ENCODE peak calls at places on chromosomes 13 and 19, in four cellular contexts. One of them, this sample, is unnamed.

GRCh38 chr19:632228-633067 is 889 bp downstream of the POLRMT start:
- DNase-seq in heart right ventricle: no peak
- DNase-seq in colonic mucosa: peak; percentile 77
- DNase-seq in NCI-H2171: peak; percentile 17
- DNase-seq in this sample: peak; percentile 73

GRCh38 chr19:45769821-45770191 is 754 bp upstream of the SIX5 start:
- DNase-seq in NCI-H2171: no peak
- DNase-seq in heart right ventricle: peak; percentile 56
- DNase-seq in colonic mucosa: peak; percentile 68
- DNase-seq in this sample: peak; percentile 68

GRCh38 chr19:48968179-48968661 is 3.1 kb downstream of the FTL start:
- DNase-seq in colonic mucosa: no peak
- DNase-seq in NCI-H2171: no peak
- DNase-seq in heart right ventricle: no peak
- DNase-seq in this sample: no peak

GRCh38 chr13:79901336-79901735 is 420.4 kb downstream of the NDFIP2 start:
- DNase-seq in NCI-H2171: no peak
- DNase-seq in heart right ventricle: no peak
- DNase-seq in colonic mucosa: no peak
- DNase-seq in this sample: no peak

GRCh38 chr13:45370922-45371406 is 30.0 kb upstream of the TPT1 start:
- DNase-seq in colonic mucosa: peak; percentile 62
- DNase-seq in heart right ventricle: peak; percentile 77
- DNase-seq in NCI-H2171: no peak
- DNase-seq in this sample: peak; percentile 72

GRCh38 chr13:97629601-97630272 is 195.8 kb downstream of the RAP2A start:
- DNase-seq in heart right ventricle: no peak
- DNase-seq in colonic mucosa: no peak
- DNase-seq in NCI-H2171: peak; percentile 67
- DNase-seq in this sample: no peak

GRCh38 chr19:41350735-41351338 is 2.9 kb downstream of the TGFB1 start:
- DNase-seq in NCI-H2171: no peak
- DNase-seq in heart right ventricle: no peak
- DNase-seq in colonic mucosa: no peak
- DNase-seq in this sample: no peak

GRCh38 chr13:33582121-33582520 is 235.8 kb upstream of the RFC3 start:
- DNase-seq in NCI-H2171: no peak
- DNase-seq in heart right ventricle: no peak
- DNase-seq in colonic mucosa: no peak
- DNase-seq in this sample: no peak

GRCh38 chr13:97567510-97568243 is 133.7 kb downstream of the RAP2A start:
- DNase-seq in NCI-H2171: no peak
- DNase-seq in heart right ventricle: no peak
- DNase-seq in colonic mucosa: peak; percentile 79
- DNase-seq in this sample: peak; percentile 76

GRCh38 chr19:56720281-56720680 is 48.7 kb upstream of the ZNF835 start:
- DNase-seq in NCI-H2171: no peak
- DNase-seq in colonic mucosa: no peak
- DNase-seq in heart right ventricle: peak; percentile 13
- DNase-seq in this sample: no peak

GRCh38 chr13:112814905-112815585 is 125.2 kb downstream of the ATP11A start:
- DNase-seq in colonic mucosa: no peak
- DNase-seq in NCI-H2171: no peak
- DNase-seq in heart right ventricle: peak; percentile 58
- DNase-seq in this sample: peak; percentile 62

GRCh38 chr19:13830761-13831481 is 35.7 kb downstream of the ZSWIM4 start:
- DNase-seq in NCI-H2171: no peak
- DNase-seq in colonic mucosa: no peak
- DNase-seq in heart right ventricle: no peak
- DNase-seq in this sample: no peak

GRCh38 chr13:64758520-64758919 is 2471.6 kb downstream of the PCDH9 start:
- DNase-seq in heart right ventricle: no peak
- DNase-seq in colonic mucosa: no peak
- DNase-seq in NCI-H2171: no peak
- DNase-seq in this sample: no peak

GRCh38 chr13:80430561-80430960 is 89.6 kb upstream of the SPRY2 start:
- DNase-seq in colonic mucosa: no peak
- DNase-seq in NCI-H2171: no peak
- DNase-seq in heart right ventricle: no peak
- DNase-seq in this sample: no peak

GRCh38 chr19:17790059-17790780 is 4.7 kb upstream of the B3GNT3 start:
- DNase-seq in NCI-H2171: no peak
- DNase-seq in heart right ventricle: no peak
- DNase-seq in colonic mucosa: peak; percentile 85
- DNase-seq in this sample: no peak

GRCh38 chr19:16435238-16435911 is 36.4 kb downstream of the EPS15L1 start:
- DNase-seq in colonic mucosa: peak; percentile 37
- DNase-seq in NCI-H2171: no peak
- DNase-seq in heart right ventricle: no peak
- DNase-seq in this sample: no peak

GRCh38 chr19:48842744-48843162 is 6.5 kb upstream of the HSD17B14 start:
- DNase-seq in NCI-H2171: peak; percentile 19
- DNase-seq in colonic mucosa: peak; percentile 55
- DNase-seq in heart right ventricle: no peak
- DNase-seq in this sample: no peak

GRCh38 chr13:114007566-114007965 is 33.7 kb upstream of the C13orf46 start:
- DNase-seq in heart right ventricle: no peak
- DNase-seq in colonic mucosa: no peak
- DNase-seq in NCI-H2171: no peak
- DNase-seq in this sample: no peak

GRCh38 chr19:47107201-47107952 is 6.2 kb downstream of the ZC3H4 start:
- DNase-seq in NCI-H2171: no peak
- DNase-seq in heart right ventricle: no peak
- DNase-seq in colonic mucosa: peak; percentile 62
- DNase-seq in this sample: no peak

GRCh38 chr13:29993716-29994488 is 143.5 kb upstream of the UBL3 start:
- DNase-seq in colonic mucosa: no peak
- DNase-seq in NCI-H2171: no peak
- DNase-seq in heart right ventricle: no peak
- DNase-seq in this sample: no peak

GRCh38 chr19:3612901-3613741 is 6.4 kb upstream of the TBXA2R start:
- DNase-seq in heart right ventricle: peak; percentile 15
- DNase-seq in NCI-H2171: no peak
- DNase-seq in colonic mucosa: no peak
- DNase-seq in this sample: peak; percentile 45

GRCh38 chr13:35965226-35965927 is 165.8 kb downstream of the DCLK1 start:
- DNase-seq in NCI-H2171: no peak
- DNase-seq in colonic mucosa: no peak
- DNase-seq in heart right ventricle: no peak
- DNase-seq in this sample: no peak

GRCh38 chr19:32649751-32650150 is 25.2 kb downstream of the ANKRD27 start:
- DNase-seq in heart right ventricle: peak; percentile 71
- DNase-seq in colonic mucosa: no peak
- DNase-seq in NCI-H2171: no peak
- DNase-seq in this sample: no peak

GRCh38 chr19:33444238-33444992 is 70.9 kb downstream of the CEBPG start:
- DNase-seq in colonic mucosa: no peak
- DNase-seq in heart right ventricle: no peak
- DNase-seq in NCI-H2171: no peak
- DNase-seq in this sample: peak; percentile 21

GRCh38 chr19:50661087-50661486 is 11.8 kb downstream of the C19orf81 start:
- DNase-seq in NCI-H2171: no peak
- DNase-seq in heart right ventricle: no peak
- DNase-seq in colonic mucosa: no peak
- DNase-seq in this sample: no peak

GRCh38 chr19:17996826-17997316 is 11.1 kb upstream of the ARRDC2 start:
- DNase-seq in NCI-H2171: peak; percentile 39
- DNase-seq in colonic mucosa: peak; percentile 91
- DNase-seq in heart right ventricle: peak; percentile 88
- DNase-seq in this sample: peak; percentile 89

GRCh38 chr13:28494861-28495585 is at the start of gene FLT1:
- DNase-seq in NCI-H2171: no peak
- DNase-seq in heart right ventricle: peak; percentile 79
- DNase-seq in colonic mucosa: peak; percentile 22
- DNase-seq in this sample: peak; percentile 67

This sample was measured in lower lobe of right lung.